ENCODE peak calls at places on chromosomes 16 and 17, in eight cellular contexts. One of them, this sample, is unnamed.

GRCh38 chr17:57949649-57950048 is 5.6 kb downstream of the CUEDC1 start:
- DNase-seq in IMR-90: no peak
- DNase-seq in AG09319: no peak
- DNase-seq in kidney epithelial cell: no peak
- DNase-seq in fibroblast of pulmonary artery: no peak
- DNase-seq in mucosa of descending colon: peak; percentile 47
- DNase-seq in AG09309: no peak
- DNase-seq in B cell: no peak
- DNase-seq in this sample: peak; percentile 60

GRCh38 chr16:3731126-3731935 is 14.0 kb upstream of the TRAP1 start:
- DNase-seq in IMR-90: no peak
- DNase-seq in mucosa of descending colon: no peak
- DNase-seq in AG09309: no peak
- DNase-seq in B cell: no peak
- DNase-seq in fibroblast of pulmonary artery: no peak
- DNase-seq in kidney epithelial cell: no peak
- DNase-seq in AG09319: no peak
- DNase-seq in this sample: no peak

GRCh38 chr16:27434141-27435051 is 32.4 kb downstream of the IL21R start:
- DNase-seq in kidney epithelial cell: no peak
- DNase-seq in AG09319: no peak
- DNase-seq in AG09309: no peak
- DNase-seq in fibroblast of pulmonary artery: no peak
- DNase-seq in mucosa of descending colon: no peak
- DNase-seq in IMR-90: no peak
- DNase-seq in B cell: peak; percentile 33
- DNase-seq in this sample: no peak

GRCh38 chr16:73047221-73047535 is 750 bp downstream of the ZFHX3 start:
- DNase-seq in kidney epithelial cell: no peak
- DNase-seq in B cell: no peak
- DNase-seq in AG09309: peak; percentile 71
- DNase-seq in IMR-90: peak; percentile 57
- DNase-seq in mucosa of descending colon: no peak
- DNase-seq in fibroblast of pulmonary artery: peak; percentile 58
- DNase-seq in AG09319: no peak
- DNase-seq in this sample: no peak

GRCh38 chr16:10954903-10955302 is 10.5 kb downstream of the CLEC16A start:
- DNase-seq in AG09309: no peak
- DNase-seq in AG09319: no peak
- DNase-seq in IMR-90: no peak
- DNase-seq in kidney epithelial cell: no peak
- DNase-seq in B cell: no peak
- DNase-seq in mucosa of descending colon: no peak
- DNase-seq in fibroblast of pulmonary artery: no peak
- DNase-seq in this sample: no peak

GRCh38 chr17:57855391-57856035 is 5.7 kb upstream of the MRPS23 start:
- DNase-seq in AG09319: no peak
- DNase-seq in kidney epithelial cell: no peak
- DNase-seq in IMR-90: no peak
- DNase-seq in AG09309: no peak
- DNase-seq in fibroblast of pulmonary artery: no peak
- DNase-seq in B cell: no peak
- DNase-seq in mucosa of descending colon: no peak
- DNase-seq in this sample: no peak

GRCh38 chr16:82832861-82833260 is 206.1 kb downstream of the CDH13 start:
- DNase-seq in mucosa of descending colon: no peak
- DNase-seq in fibroblast of pulmonary artery: peak; percentile 37
- DNase-seq in AG09319: peak; percentile 29
- DNase-seq in IMR-90: peak; percentile 90
- DNase-seq in AG09309: peak; percentile 46
- DNase-seq in kidney epithelial cell: no peak
- DNase-seq in B cell: no peak
- DNase-seq in this sample: no peak

GRCh38 chr16:70160821-70161220 is 12.8 kb upstream of the CLEC18C start:
- DNase-seq in AG09319: no peak
- DNase-seq in IMR-90: no peak
- DNase-seq in fibroblast of pulmonary artery: no peak
- DNase-seq in mucosa of descending colon: no peak
- DNase-seq in AG09309: no peak
- DNase-seq in B cell: no peak
- DNase-seq in kidney epithelial cell: no peak
- DNase-seq in this sample: no peak

GRCh38 chr16:85867189-85867588 is 31.8 kb upstream of the IRF8 start:
- DNase-seq in kidney epithelial cell: no peak
- DNase-seq in IMR-90: no peak
- DNase-seq in AG09319: no peak
- DNase-seq in AG09309: no peak
- DNase-seq in B cell: no peak
- DNase-seq in fibroblast of pulmonary artery: no peak
- DNase-seq in mucosa of descending colon: no peak
- DNase-seq in this sample: no peak

GRCh38 chr17:74241434-74241833 is 28.1 kb downstream of the TTYH2 start:
- DNase-seq in mucosa of descending colon: no peak
- DNase-seq in AG09319: no peak
- DNase-seq in kidney epithelial cell: no peak
- DNase-seq in IMR-90: no peak
- DNase-seq in fibroblast of pulmonary artery: no peak
- DNase-seq in B cell: no peak
- DNase-seq in AG09309: no peak
- DNase-seq in this sample: no peak

GRCh38 chr16:85515830-85516397 is 97.2 kb upstream of the GSE1 start:
- DNase-seq in IMR-90: no peak
- DNase-seq in mucosa of descending colon: no peak
- DNase-seq in AG09319: no peak
- DNase-seq in kidney epithelial cell: no peak
- DNase-seq in fibroblast of pulmonary artery: no peak
- DNase-seq in AG09309: no peak
- DNase-seq in B cell: no peak
- DNase-seq in this sample: no peak

GRCh38 chr17:43581581-43581980 is 35.4 kb upstream of the ETV4 start:
- DNase-seq in IMR-90: no peak
- DNase-seq in mucosa of descending colon: peak; percentile 74
- DNase-seq in B cell: no peak
- DNase-seq in kidney epithelial cell: no peak
- DNase-seq in AG09309: no peak
- DNase-seq in fibroblast of pulmonary artery: no peak
- DNase-seq in AG09319: no peak
- DNase-seq in this sample: no peak

GRCh38 chr17:40629850-40630249 is 17.8 kb downstream of the SMARCE1 start:
- DNase-seq in kidney epithelial cell: no peak
- DNase-seq in IMR-90: no peak
- DNase-seq in AG09309: no peak
- DNase-seq in B cell: no peak
- DNase-seq in AG09319: no peak
- DNase-seq in mucosa of descending colon: no peak
- DNase-seq in fibroblast of pulmonary artery: no peak
- DNase-seq in this sample: no peak

GRCh38 chr16:57807252-57807967 is 5.1 kb upstream of the KIFC3 start:
- DNase-seq in kidney epithelial cell: no peak
- DNase-seq in AG09309: no peak
- DNase-seq in B cell: no peak
- DNase-seq in AG09319: no peak
- DNase-seq in mucosa of descending colon: peak; percentile 44
- DNase-seq in fibroblast of pulmonary artery: no peak
- DNase-seq in IMR-90: no peak
- DNase-seq in this sample: peak; percentile 58

GRCh38 chr16:15960124-15960971 is 10.9 kb downstream of the ABCC1 start:
- DNase-seq in fibroblast of pulmonary artery: peak; percentile 31
- DNase-seq in AG09309: no peak
- DNase-seq in kidney epithelial cell: no peak
- DNase-seq in AG09319: no peak
- DNase-seq in B cell: no peak
- DNase-seq in mucosa of descending colon: no peak
- DNase-seq in IMR-90: no peak
- DNase-seq in this sample: no peak

GRCh38 chr17:50110591-50111349 is 15.6 kb downstream of the PDK2 start:
- DNase-seq in mucosa of descending colon: no peak
- DNase-seq in B cell: no peak
- DNase-seq in fibroblast of pulmonary artery: no peak
- DNase-seq in kidney epithelial cell: no peak
- DNase-seq in AG09319: no peak
- DNase-seq in IMR-90: no peak
- DNase-seq in AG09309: no peak
- DNase-seq in this sample: no peak

GRCh38 chr16:84532299-84532724 is 27.9 kb upstream of the MEAK7 start:
- DNase-seq in fibroblast of pulmonary artery: peak; percentile 96
- DNase-seq in kidney epithelial cell: peak; percentile 97
- DNase-seq in mucosa of descending colon: peak; percentile 43
- DNase-seq in AG09309: peak; percentile 87
- DNase-seq in IMR-90: peak; percentile 98
- DNase-seq in B cell: no peak
- DNase-seq in AG09319: peak; percentile 94
- DNase-seq in this sample: no peak

GRCh38 chr16:8714143-8714542 is 39.7 kb downstream of the ABAT start:
- DNase-seq in AG09309: no peak
- DNase-seq in kidney epithelial cell: no peak
- DNase-seq in AG09319: no peak
- DNase-seq in mucosa of descending colon: no peak
- DNase-seq in IMR-90: no peak
- DNase-seq in fibroblast of pulmonary artery: no peak
- DNase-seq in B cell: no peak
- DNase-seq in this sample: no peak

GRCh38 chr16:5461141-5461540 is 363.5 kb upstream of the EEF2KMT start:
- DNase-seq in kidney epithelial cell: no peak
- DNase-seq in AG09309: no peak
- DNase-seq in AG09319: no peak
- DNase-seq in mucosa of descending colon: no peak
- DNase-seq in fibroblast of pulmonary artery: no peak
- DNase-seq in IMR-90: no peak
- DNase-seq in B cell: no peak
- DNase-seq in this sample: no peak

GRCh38 chr17:39615434-39615833 is 7.7 kb upstream of the NEUROD2 start:
- DNase-seq in B cell: no peak
- DNase-seq in AG09319: no peak
- DNase-seq in kidney epithelial cell: no peak
- DNase-seq in AG09309: no peak
- DNase-seq in mucosa of descending colon: no peak
- DNase-seq in fibroblast of pulmonary artery: no peak
- DNase-seq in IMR-90: no peak
- DNase-seq in this sample: no peak

GRCh38 chr17:39617100-39617445 is 9.4 kb upstream of the NEUROD2 start:
- DNase-seq in fibroblast of pulmonary artery: no peak
- DNase-seq in IMR-90: no peak
- DNase-seq in AG09309: no peak
- DNase-seq in kidney epithelial cell: no peak
- DNase-seq in B cell: no peak
- DNase-seq in AG09319: no peak
- DNase-seq in mucosa of descending colon: no peak
- DNase-seq in this sample: no peak

GRCh38 chr17:39612291-39612894 is 4.7 kb upstream of the NEUROD2 start:
- DNase-seq in IMR-90: no peak
- DNase-seq in AG09309: no peak
- DNase-seq in kidney epithelial cell: no peak
- DNase-seq in AG09319: no peak
- DNase-seq in B cell: no peak
- DNase-seq in fibroblast of pulmonary artery: no peak
- DNase-seq in mucosa of descending colon: no peak
- DNase-seq in this sample: no peak

GRCh38 chr17:39612935-39613465 is 5.3 kb upstream of the NEUROD2 start:
- DNase-seq in fibroblast of pulmonary artery: no peak
- DNase-seq in B cell: no peak
- DNase-seq in AG09319: no peak
- DNase-seq in IMR-90: no peak
- DNase-seq in kidney epithelial cell: no peak
- DNase-seq in AG09309: no peak
- DNase-seq in mucosa of descending colon: no peak
- DNase-seq in this sample: no peak

GRCh38 chr17:39614545-39615157 is 6.9 kb upstream of the NEUROD2 start:
- DNase-seq in AG09309: no peak
- DNase-seq in fibroblast of pulmonary artery: no peak
- DNase-seq in mucosa of descending colon: no peak
- DNase-seq in B cell: no peak
- DNase-seq in AG09319: no peak
- DNase-seq in IMR-90: no peak
- DNase-seq in kidney epithelial cell: no peak
- DNase-seq in this sample: no peak
- TF ChIP-seq CTCF in AG09309: no peak
- TF ChIP-seq CTCF in fibroblast of pulmonary artery: no peak
- TF ChIP-seq CTCF in mucosa of descending colon: no peak
- TF ChIP-seq CTCF in B cell: no peak
- TF ChIP-seq CTCF in AG09319: no peak
- TF ChIP-seq CTCF in IMR-90: no peak
- TF ChIP-seq CTCF in kidney epithelial cell: no peak
- TF ChIP-seq CTCF in this sample: no peak

GRCh38 chr16:30698139-30698815 is 694 bp upstream of the SRCAP start:
- DNase-seq in B cell: peak; percentile 100
- DNase-seq in kidney epithelial cell: no peak
- DNase-seq in IMR-90: peak; percentile 87
- DNase-seq in fibroblast of pulmonary artery: peak; percentile 98
- DNase-seq in AG09309: peak; percentile 86
- DNase-seq in mucosa of descending colon: peak; percentile 99
- DNase-seq in AG09319: peak; percentile 94
- DNase-seq in this sample: peak; percentile 94
- TF ChIP-seq CTCF in B cell: no peak
- TF ChIP-seq CTCF in kidney epithelial cell: no peak
- TF ChIP-seq CTCF in IMR-90: no peak
- TF ChIP-seq CTCF in fibroblast of pulmonary artery: no peak
- TF ChIP-seq CTCF in AG09309: no peak
- TF ChIP-seq CTCF in mucosa of descending colon: no peak
- TF ChIP-seq CTCF in AG09319: no peak
- TF ChIP-seq CTCF in this sample: no peak

DNA sequence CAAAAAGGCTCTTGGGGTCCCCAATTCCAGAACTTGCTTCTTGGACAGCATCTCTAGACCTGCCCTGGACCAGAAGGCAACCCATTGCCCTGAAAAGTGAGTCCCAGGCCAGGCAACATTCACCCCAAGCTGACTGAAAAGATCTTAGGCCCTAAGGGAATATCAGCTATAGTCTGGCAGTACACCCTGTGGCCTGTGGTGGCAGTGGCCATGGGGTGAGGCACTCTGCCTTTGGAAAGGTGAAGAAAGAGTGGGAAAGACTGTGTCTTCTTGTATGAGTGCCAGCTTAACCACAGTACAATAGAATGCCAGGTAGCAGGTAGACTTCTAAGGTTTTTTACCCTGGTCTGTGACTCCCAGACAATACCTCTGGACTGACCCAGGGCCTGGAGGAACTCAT is 564.5 kb downstream of the CDH8 start:
- DNase-seq in AG09319: no peak
- DNase-seq in B cell: no peak
- DNase-seq in AG09309: no peak
- DNase-seq in IMR-90: no peak
- DNase-seq in kidney epithelial cell: no peak
- DNase-seq in mucosa of descending colon: no peak
- DNase-seq in fibroblast of pulmonary artery: no peak
- DNase-seq in this sample: no peak
- TF ChIP-seq CTCF in AG09319: no peak
- TF ChIP-seq CTCF in B cell: no peak
- TF ChIP-seq CTCF in AG09309: no peak
- TF ChIP-seq CTCF in IMR-90: no peak
- TF ChIP-seq CTCF in kidney epithelial cell: no peak
- TF ChIP-seq CTCF in mucosa of descending colon: no peak
- TF ChIP-seq CTCF in fibroblast of pulmonary artery: no peak
- TF ChIP-seq CTCF in this sample: no peak

DNA sequence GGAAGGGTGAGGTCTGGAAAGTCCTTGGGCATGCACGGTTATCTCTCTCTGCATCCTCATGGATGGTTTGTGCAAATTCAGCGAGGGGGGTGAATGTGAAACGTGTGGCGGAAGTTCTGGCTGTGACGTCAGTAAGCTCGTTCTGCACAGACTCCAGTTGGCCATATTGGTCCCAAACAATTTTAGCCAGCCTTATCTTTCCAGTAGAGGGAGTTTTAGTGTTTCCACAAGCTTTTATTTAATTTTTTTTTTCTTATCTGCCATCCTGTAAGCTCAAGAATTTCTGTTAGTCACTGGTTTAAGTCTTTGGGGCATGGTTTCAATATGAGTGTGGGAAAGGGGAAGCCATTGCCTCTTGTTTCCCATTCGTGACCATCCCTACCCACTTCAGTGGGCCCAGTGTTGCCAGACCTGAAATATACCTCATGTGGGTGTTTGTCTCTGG is 39.0 kb downstream of the HLF start:
- DNase-seq in kidney epithelial cell: no peak
- DNase-seq in B cell: no peak
- DNase-seq in IMR-90: peak; percentile 13
- DNase-seq in AG09309: no peak
- DNase-seq in fibroblast of pulmonary artery: peak; percentile 17
- DNase-seq in mucosa of descending colon: no peak
- DNase-seq in AG09319: no peak
- DNase-seq in this sample: peak; percentile 22
- TF ChIP-seq CTCF in kidney epithelial cell: no peak
- TF ChIP-seq CTCF in B cell: no peak
- TF ChIP-seq CTCF in IMR-90: peak; percentile 19
- TF ChIP-seq CTCF in AG09309: peak; percentile 1
- TF ChIP-seq CTCF in fibroblast of pulmonary artery: no peak
- TF ChIP-seq CTCF in mucosa of descending colon: no peak
- TF ChIP-seq CTCF in AG09319: peak; percentile 11
- TF ChIP-seq CTCF in this sample: peak; percentile 26